ENCODE peak calls at places on chromosomes 4 and X, in ten cellular contexts. Z is cardiac muscle cell, U is coronary artery, Q is pancreas, H is astrocyte, P is colonic mucosa, C is right cardiac atrium, L is neural progenitor cell, B is endothelial cell of umbilical vein, A is tibial nerve. I is an unnamed sample.

GRCh38 chrX:100980608-100981497 is 11.3 kb downstream of the ARL13A start:
- DNase-seq in Z (peak), L (no peak), C (no peak), P (no peak), Q (peak), U (no peak), A (no peak), B (peak), H (peak), I (no peak)

GRCh38 chr4:150126201-150126879 is 48.1 kb downstream of the DCLK2 start:
- DNase-seq in C (no peak), H (peak), A (no peak), U (no peak), Q (no peak), B (no peak), Z (peak), P (no peak), L (no peak), I (no peak)

GRCh38 chr4:53644607-53645006 is 53.3 kb upstream of the LNX1 start:
- DNase-seq in L (no peak), C (no peak), A (no peak), Z (no peak), U (no peak), B (no peak), Q (peak), P (peak), H (no peak), I (no peak)

GRCh38 chr4:114282937-114283336 is 303.5 kb upstream of the ARSJ start:
- DNase-seq in L (no peak), A (no peak), H (no peak), Z (no peak), C (no peak), P (no peak), U (no peak), B (no peak), Q (no peak), I (no peak)

GRCh38 chr4:174244441-174244840 is 39.0 kb downstream of the FBXO8 start:
- DNase-seq in P (no peak), C (no peak), Q (no peak), H (peak), Z (no peak), L (no peak), U (no peak), B (no peak), A (no peak), I (no peak)

GRCh38 chrX:39955621-39956020 is 142.1 kb downstream of the BCOR start:
- DNase-seq in Q (no peak), B (no peak), H (no peak), A (no peak), L (peak), C (no peak), P (no peak), Z (no peak), U (no peak), I (no peak)

GRCh38 chr4:122701061-122701460 is 31.4 kb upstream of the BBS12 start:
- DNase-seq in L (no peak), Q (no peak), A (no peak), P (no peak), C (no peak), H (no peak), Z (no peak), U (no peak), B (no peak), I (no peak)

GRCh38 chrX:68332156-68332823 is 101.0 kb downstream of the OPHN1 start:
- DNase-seq in Q (no peak), A (no peak), L (peak), P (no peak), C (no peak), Z (peak), U (no peak), H (peak), B (no peak), I (peak)

GRCh38 chr4:96916731-96917130 is 1076.8 kb downstream of the PDHA2 start:
- DNase-seq in B (no peak), L (peak), P (no peak), Q (no peak), C (no peak), H (no peak), Z (no peak), U (no peak), A (no peak), I (no peak)

GRCh38 chrX:17285983-17286382 is 89.0 kb upstream of the NHS start:
- DNase-seq in A (no peak), H (no peak), Q (no peak), Z (no peak), C (no peak), L (no peak), P (no peak), B (no peak), U (no peak), I (no peak)

GRCh38 chrX:74248889-74249288 is 55.1 kb upstream of the ZCCHC13 start:
- DNase-seq in H (no peak), Z (peak), L (peak), P (peak), B (peak), A (no peak), C (peak), U (no peak), Q (no peak), I (no peak)

GRCh38 chr4:6360385-6360784 is 90.7 kb downstream of the WFS1 start:
- DNase-seq in Q (no peak), U (no peak), L (peak), P (no peak), Z (no peak), B (no peak), H (no peak), A (no peak), C (peak), I (no peak)

GRCh38 chrX:110142096-110142495 is 139.2 kb downstream of the TMEM164 start:
- DNase-seq in Q (no peak), P (no peak), Z (peak), C (peak), H (no peak), L (no peak), U (no peak), A (no peak), B (no peak), I (no peak)

GRCh38 chrX:153414838-153415552 is 3.7 kb downstream of the ZFP92 start:
- DNase-seq in H (no peak), L (no peak), U (no peak), A (no peak), Q (no peak), B (no peak), Z (peak), P (no peak), C (peak), I (no peak)

GRCh38 chr4:75653845-75654503 is 19.2 kb downstream of the G3BP2 start:
- DNase-seq in Z (peak), L (peak), H (peak), U (no peak), C (no peak), Q (no peak), A (no peak), P (no peak), B (peak), I (no peak)

GRCh38 chrX:149638860-149639259 is 7.3 kb upstream of the TMEM185A start:
- DNase-seq in L (no peak), P (no peak), Q (no peak), B (no peak), C (no peak), Z (no peak), H (peak), A (no peak), U (no peak), I (no peak)

GRCh38 chr4:6270691-6271121 is 1.1 kb downstream of the WFS1 start:
- DNase-seq in L (no peak), U (no peak), H (no peak), C (peak), B (peak), Q (peak), P (no peak), Z (peak), A (no peak), I (no peak)

GRCh38 chr4:176443646-176444409 is 124.1 kb downstream of the SPCS3 start:
- DNase-seq in P (no peak), L (no peak), Z (peak), Q (no peak), H (peak), A (no peak), B (no peak), U (no peak), C (no peak), I (no peak)

GRCh38 chr4:30429813-30430466 is 290.2 kb upstream of the PCDH7 start:
- DNase-seq in U (no peak), P (no peak), Q (no peak), H (peak), Z (peak), L (no peak), A (no peak), C (no peak), B (peak), I (no peak)

GRCh38 chr4:23033796-23034195 is 341.1 kb downstream of the GBA3 start:
- DNase-seq in A (no peak), B (no peak), U (no peak), Z (no peak), C (no peak), P (no peak), H (peak), L (no peak), Q (no peak), I (no peak)

GRCh38 chr4:2062808-2063524 is 3.8 kb downstream of the NAT8L start:
- DNase-seq in U (no peak), C (no peak), Q (peak), L (no peak), Z (no peak), H (no peak), P (no peak), A (no peak), B (no peak), I (no peak)

GRCh38 chrX:69285401-69285871 is 120.2 kb upstream of the PJA1 start:
- DNase-seq in B (no peak), H (no peak), A (peak), Z (peak), U (no peak), C (peak), Q (no peak), P (peak), L (peak), I (no peak)

GRCh38 chrX:97806238-97806637 is 922.5 kb downstream of the RPA4 start:
- DNase-seq in U (no peak), L (no peak), Z (no peak), Q (no peak), H (peak), A (no peak), B (no peak), C (no peak), P (no peak), I (no peak)

DNA sequence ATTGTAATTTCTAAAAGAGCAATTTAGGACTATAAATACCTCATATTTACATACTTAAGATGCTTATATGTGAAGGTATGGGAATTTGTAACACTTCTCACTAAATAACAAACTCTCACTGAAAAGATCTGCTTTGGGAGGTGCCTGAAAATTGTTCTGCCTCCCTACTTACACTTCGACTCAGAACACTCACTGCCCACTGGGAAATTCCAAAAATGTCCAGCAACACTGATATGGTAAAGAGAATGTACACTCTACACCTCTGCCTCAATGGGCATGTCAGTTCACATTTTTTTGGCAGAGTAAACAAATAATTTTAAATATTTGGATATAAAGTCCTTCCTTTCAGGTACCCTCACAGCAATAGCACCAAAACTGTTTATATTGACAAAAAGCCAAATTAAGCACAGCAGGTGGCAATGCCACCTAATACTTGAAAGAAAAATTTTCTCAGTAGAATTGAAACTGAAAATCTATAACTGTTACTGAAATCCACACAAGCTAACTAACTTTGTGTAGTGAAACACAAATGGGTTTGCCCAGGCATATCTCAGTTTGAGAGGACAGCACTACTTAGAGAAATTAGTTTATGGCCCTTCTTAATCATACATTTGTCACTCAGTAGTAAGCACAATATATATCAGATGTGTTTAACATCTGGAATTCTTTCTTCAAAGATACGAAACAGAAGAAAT is 67.1 kb downstream of the PRDM5 start:
- DNase-seq in Q (no peak), A (no peak), P (no peak), C (no peak), Z (no peak), U (no peak), L (no peak), B (no peak), H (no peak), I (no peak)
- H3K27ac ChIP-seq in Q (peak), A (no peak), P (no peak), C (no peak), Z (no peak), U (no peak), L (no peak), B (no peak), H (no peak), I (no peak)

DNA sequence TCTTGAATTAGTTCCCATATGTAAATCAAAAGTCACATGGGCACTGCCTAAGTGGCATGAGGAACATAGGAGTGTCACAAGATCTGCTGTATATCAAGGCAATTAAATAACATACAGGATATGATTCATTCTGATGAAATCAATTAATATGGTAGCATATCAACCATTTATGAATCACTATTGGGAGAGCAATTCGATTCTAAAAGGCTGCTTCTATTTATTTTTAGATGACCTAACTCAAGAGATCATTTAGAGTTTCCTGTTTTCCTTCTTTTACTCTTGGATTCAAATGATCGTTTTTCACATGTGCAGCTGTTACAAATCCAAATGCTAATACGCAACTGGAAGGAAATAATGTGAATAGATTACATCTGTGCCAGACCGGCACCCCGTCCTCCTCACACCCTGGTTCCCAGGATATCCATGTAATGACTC is 81.9 kb downstream of the HCCS start:
- DNase-seq in Q (no peak), B (peak), H (peak), Z (peak), L (no peak), C (no peak), P (no peak), U (no peak), A (no peak), I (no peak)
- H3K27ac ChIP-seq in Q (no peak), B (no peak), H (no peak), Z (no peak), L (no peak), C (no peak), P (no peak), U (no peak), A (no peak), I (no peak)

GRCh38 chr4:89493367-89493766 is 185.8 kb upstream of the GPRIN3 start:
- DNase-seq in L (no peak), P (no peak), C (no peak), A (no peak), U (no peak), Z (peak), Q (no peak), H (no peak), B (no peak), I (no peak)
- H3K27ac ChIP-seq in L (no peak), P (no peak), C (no peak), A (no peak), U (no peak), Z (no peak), Q (no peak), H (peak), B (peak), I (no peak)

GRCh38 chr4:7828926-7829325 is 110.7 kb downstream of the AFAP1 start:
- DNase-seq in L (no peak), Q (no peak), Z (peak), U (peak), P (no peak), C (no peak), B (peak), A (no peak), H (peak), I (no peak)
- H3K27ac ChIP-seq in L (no peak), Q (no peak), Z (no peak), U (peak), P (peak), C (peak), B (peak), A (peak), H (peak), I (no peak)